ENCODE peak calls at places on chromosomes 7 and 10, in five cellular contexts. Q, Z, G, S and H are unnamed samples.

GRCh38 chr7:135768990-135769389 is 20.4 kb upstream of the FAM180A start:
- DNase-seq in Q (no peak), Z (no peak), G (no peak), S (no peak), H (no peak)

GRCh38 chr7:92133737-92134270 is 473 bp downstream of the CYP51A1 start:
- DNase-seq in Q (peak), Z (peak), G (peak), S (no peak), H (peak)

GRCh38 chr7:102185796-102186195 is 100.9 kb upstream of the SH2B2 start:
- DNase-seq in Q (no peak), Z (no peak), G (no peak), S (no peak), H (no peak)

GRCh38 chr10:125159486-125159931 is 854 bp downstream of the CTBP2 start:
- DNase-seq in Q (no peak), Z (no peak), G (no peak), S (no peak), H (peak)

GRCh38 chr10:44961931-44962750 is 2.5 kb downstream of the RASSF4 start:
- DNase-seq in Q (no peak), Z (no peak), G (no peak), S (no peak), H (no peak)

GRCh38 chr10:452512-453504 is 236.7 kb downstream of the DIP2C start:
- DNase-seq in Q (no peak), Z (no peak), G (no peak), S (no peak), H (peak)

GRCh38 chr7:42097756-42098155 is 139.3 kb downstream of the GLI3 start:
- DNase-seq in Q (no peak), Z (peak), G (peak), S (no peak), H (no peak)

GRCh38 chr7:81676105-81676811 is 93.6 kb downstream of the HGF start:
- DNase-seq in Q (no peak), Z (no peak), G (no peak), S (no peak), H (no peak)

GRCh38 chr10:132506711-132507466 is 30.7 kb upstream of the INPP5A start:
- DNase-seq in Q (no peak), Z (no peak), G (no peak), S (no peak), H (no peak)

GRCh38 chr10:63515002-63515763 is 6.0 kb upstream of the REEP3 start:
- DNase-seq in Q (peak), Z (no peak), G (no peak), S (no peak), H (no peak)

GRCh38 chr7:6162650-6163366 is 109.6 kb downstream of the CYTH3 start:
- DNase-seq in Q (no peak), Z (no peak), G (no peak), S (no peak), H (no peak)

GRCh38 chr10:21369697-21370096 is 155.8 kb downstream of the SKIDA1 start:
- DNase-seq in Q (no peak), Z (no peak), G (no peak), S (no peak), H (no peak)

GRCh38 chr7:43764039-43764789 is 5.7 kb downstream of the BLVRA start:
- DNase-seq in Q (peak), Z (no peak), G (peak), S (no peak), H (no peak)
- TF ChIP-seq FOXM1 in Q (no peak), Z (no peak), G (no peak), S (peak), H (no peak)

DNA sequence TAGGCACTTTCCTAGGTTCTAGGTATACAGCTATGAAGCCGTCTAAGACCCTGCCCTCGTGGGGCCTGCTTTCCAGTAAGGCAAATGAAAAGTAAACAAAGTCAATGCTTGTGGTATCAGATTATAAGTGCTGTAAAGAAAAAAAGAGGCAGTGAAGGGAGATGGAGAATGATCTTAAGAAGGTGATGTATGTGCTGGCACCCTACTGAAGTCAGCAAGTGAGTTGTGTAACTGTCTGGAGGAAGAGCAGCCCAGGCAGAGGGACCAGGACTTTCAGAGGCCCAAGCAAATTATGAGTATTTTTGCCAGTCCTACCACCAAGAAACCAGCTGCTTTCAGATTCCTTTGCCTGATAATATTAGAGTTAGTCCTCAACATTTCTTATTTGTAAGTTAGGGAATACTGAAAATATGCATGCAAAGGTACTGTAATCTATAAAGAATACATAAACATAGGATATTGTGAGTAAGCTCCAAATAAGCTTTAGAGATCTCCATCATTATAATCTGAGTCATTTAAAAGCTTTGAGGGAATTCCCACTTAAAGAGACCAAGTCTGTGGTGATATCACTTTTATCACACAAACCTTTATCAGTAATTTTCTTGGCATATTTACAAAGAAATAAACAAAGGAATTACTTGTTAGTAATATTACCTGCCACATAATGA is 329.2 kb upstream of the LRGUK start:
- DNase-seq in Q (no peak), Z (no peak), G (no peak), S (no peak), H (no peak)
- TF ChIP-seq FOXM1 in Q (no peak), Z (no peak), G (no peak), S (no peak), H (no peak)

DNA sequence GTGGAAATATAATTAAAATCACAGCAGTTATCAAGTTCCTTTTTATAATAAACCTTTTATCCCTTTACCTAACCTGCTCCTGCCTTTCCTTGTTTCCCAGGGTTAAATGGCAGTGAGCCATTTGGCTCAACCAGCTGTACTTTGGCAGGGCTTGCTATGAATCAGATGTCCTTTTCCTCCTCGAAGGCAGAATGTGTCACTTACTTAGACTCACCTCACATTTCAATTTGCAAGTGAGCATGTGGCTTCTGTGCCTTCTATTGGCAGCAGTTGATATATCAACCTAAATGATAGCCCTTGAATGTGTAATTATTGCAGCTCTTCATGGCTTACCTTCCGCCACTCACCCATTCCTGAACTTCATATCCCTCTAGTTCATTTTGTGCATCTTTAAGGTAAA is 301.7 kb downstream of the CSTF2T start:
- DNase-seq in Q (no peak), Z (no peak), G (no peak), S (no peak), H (no peak)
- TF ChIP-seq FOXM1 in Q (no peak), Z (no peak), G (no peak), S (no peak), H (no peak)

DNA sequence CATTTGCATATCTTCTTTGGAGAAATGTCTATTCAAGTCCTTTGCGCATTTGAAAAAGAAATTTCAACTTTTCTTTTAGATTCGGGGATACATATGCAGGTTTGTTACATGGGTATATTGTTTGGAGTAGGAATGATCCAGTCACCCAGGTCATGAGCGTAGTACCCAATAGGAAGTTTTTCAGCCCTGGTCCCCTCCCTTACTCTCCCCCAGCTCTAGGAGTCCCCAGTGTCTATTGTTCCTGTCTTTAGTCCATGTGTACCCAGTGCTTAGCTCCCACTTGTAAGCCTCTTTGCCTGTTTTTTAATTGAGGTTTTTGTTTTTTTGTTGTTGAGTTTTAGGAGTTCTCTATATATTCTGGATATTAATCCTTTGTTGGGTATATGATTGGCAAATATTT is 63.3 kb downstream of the SND1 start:
- DNase-seq in Q (no peak), Z (no peak), G (no peak), S (no peak), H (no peak)
- TF ChIP-seq FOXM1 in Q (no peak), Z (no peak), G (no peak), S (no peak), H (no peak)

GRCh38 chr10:73136627-73137026 is 26.4 kb downstream of the NUDT13 start:
- DNase-seq in Q (no peak), Z (no peak), G (no peak), S (no peak), H (no peak)
- TF ChIP-seq FOXM1 in Q (no peak), Z (no peak), G (no peak), S (no peak), H (no peak)

GRCh38 chr10:35335133-35335532 is 1.2 kb upstream of the CCNY start:
- DNase-seq in Q (no peak), Z (no peak), G (peak), S (no peak), H (no peak)

GRCh38 chr10:35329520-35329919 is 6.8 kb upstream of the CCNY start:
- DNase-seq in Q (no peak), Z (no peak), G (no peak), S (no peak), H (no peak)

GRCh38 chr10:35328404-35329037 is 7.8 kb upstream of the CCNY start:
- DNase-seq in Q (no peak), Z (no peak), G (no peak), S (no peak), H (no peak)

GRCh38 chr10:35334297-35334696 is 2.0 kb upstream of the CCNY start:
- DNase-seq in Q (no peak), Z (no peak), G (peak), S (no peak), H (no peak)

GRCh38 chr10:35331894-35332640 is 4.2 kb upstream of the CCNY start:
- DNase-seq in Q (peak), Z (no peak), G (peak), S (no peak), H (no peak)
- TF ChIP-seq FOXM1 in Q (no peak), Z (no peak), G (no peak), S (no peak), H (no peak)

GRCh38 chr10:43160067-43160918 is 22.0 kb downstream of the CSGALNACT2 start:
- DNase-seq in Q (no peak), Z (no peak), G (no peak), S (no peak), H (no peak)
- TF ChIP-seq FOXM1 in Q (no peak), Z (no peak), G (no peak), S (no peak), H (no peak)

GRCh38 chr10:78288716-78289115 is 255.1 kb downstream of the RPS24 start:
- DNase-seq in Q (no peak), Z (no peak), G (no peak), S (no peak), H (peak)
- TF ChIP-seq FOXM1 in Q (no peak), Z (no peak), G (no peak), S (no peak), H (no peak)

GRCh38 chr7:75946207-75946855 is 31.4 kb downstream of the POR start:
- DNase-seq in Q (no peak), Z (no peak), G (no peak), S (no peak), H (no peak)

GRCh38 chr7:75948179-75948578 is 33.2 kb downstream of the POR start:
- DNase-seq in Q (no peak), Z (no peak), G (no peak), S (no peak), H (no peak)

GRCh38 chr7:75944507-75944906 is 29.6 kb downstream of the POR start:
- DNase-seq in Q (no peak), Z (no peak), G (no peak), S (no peak), H (no peak)

GRCh38 chr7:75945297-75946168 is 30.6 kb downstream of the POR start:
- DNase-seq in Q (peak), Z (no peak), G (peak), S (no peak), H (no peak)

DNA sequence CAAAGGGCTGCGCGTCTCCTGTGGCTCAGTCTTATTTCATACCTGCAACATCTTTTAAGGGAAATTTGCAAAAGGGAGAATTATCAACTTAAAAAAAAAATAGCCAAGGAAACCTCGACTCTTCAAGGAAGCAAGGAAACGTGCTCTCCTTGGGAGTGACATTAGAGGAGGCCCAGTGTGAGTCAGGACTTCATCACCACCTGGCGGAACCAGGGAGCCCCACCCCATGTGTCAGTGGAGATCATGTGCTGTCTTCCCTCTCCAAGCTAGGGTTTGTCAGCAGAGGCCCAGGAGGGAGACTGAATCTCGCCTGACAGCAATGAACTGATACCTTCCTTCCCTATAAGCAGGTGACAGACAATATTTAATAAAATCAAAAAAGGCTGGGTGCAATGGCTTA is 28.9 kb downstream of the POR start:
- DNase-seq in Q (peak), Z (no peak), G (no peak), S (no peak), H (no peak)
- TF ChIP-seq FOXM1 in Q (no peak), Z (no peak), G (no peak), S (no peak), H (no peak)